ENCODE peak calls at places on chromosomes 3 and 15, in eight cellular contexts. One of them, this sample, is unnamed.

GRCh38 chr3:173045770-173046382 is 95.2 kb downstream of the SPATA16 start:
- DNase-seq in SK-N-SH: no peak
- DNase-seq in lower lobe of right lung: no peak
- DNase-seq in tibial artery: no peak
- DNase-seq in OCI-LY7: no peak
- DNase-seq in RWPE1: no peak
- DNase-seq in endodermal cell: no peak
- DNase-seq in foreskin keratinocyte: no peak
- DNase-seq in this sample: no peak

GRCh38 chr15:66278671-66279070 is 14.7 kb upstream of the DIS3L start:
- DNase-seq in endodermal cell: no peak
- DNase-seq in SK-N-SH: no peak
- DNase-seq in OCI-LY7: no peak
- DNase-seq in foreskin keratinocyte: no peak
- DNase-seq in lower lobe of right lung: no peak
- DNase-seq in RWPE1: no peak
- DNase-seq in tibial artery: no peak
- DNase-seq in this sample: no peak

GRCh38 chr3:30473374-30474051 is 132.9 kb upstream of the TGFBR2 start:
- DNase-seq in RWPE1: no peak
- DNase-seq in lower lobe of right lung: peak
- DNase-seq in SK-N-SH: no peak
- DNase-seq in endodermal cell: no peak
- DNase-seq in foreskin keratinocyte: peak
- DNase-seq in OCI-LY7: no peak
- DNase-seq in tibial artery: peak
- DNase-seq in this sample: no peak

GRCh38 chr15:27889258-27889657 is 209.9 kb downstream of the OCA2 start:
- DNase-seq in endodermal cell: no peak
- DNase-seq in tibial artery: no peak
- DNase-seq in foreskin keratinocyte: peak
- DNase-seq in lower lobe of right lung: no peak
- DNase-seq in RWPE1: no peak
- DNase-seq in SK-N-SH: no peak
- DNase-seq in OCI-LY7: no peak
- DNase-seq in this sample: no peak

GRCh38 chr3:10198761-10199688 is 34.3 kb downstream of the IRAK2 start:
- DNase-seq in tibial artery: peak
- DNase-seq in foreskin keratinocyte: peak
- DNase-seq in SK-N-SH: no peak
- DNase-seq in endodermal cell: no peak
- DNase-seq in lower lobe of right lung: no peak
- DNase-seq in RWPE1: peak
- DNase-seq in OCI-LY7: peak
- DNase-seq in this sample: peak

GRCh38 chr3:45567730-45568172 is 26.8 kb upstream of the LIMD1 start:
- DNase-seq in RWPE1: no peak
- DNase-seq in endodermal cell: peak
- DNase-seq in SK-N-SH: peak
- DNase-seq in lower lobe of right lung: no peak
- DNase-seq in tibial artery: no peak
- DNase-seq in foreskin keratinocyte: no peak
- DNase-seq in OCI-LY7: peak
- DNase-seq in this sample: no peak

GRCh38 chr15:80970018-80970657 is 19.5 kb downstream of the MESD start:
- DNase-seq in lower lobe of right lung: no peak
- DNase-seq in RWPE1: peak
- DNase-seq in tibial artery: no peak
- DNase-seq in SK-N-SH: peak
- DNase-seq in OCI-LY7: peak
- DNase-seq in endodermal cell: peak
- DNase-seq in foreskin keratinocyte: no peak
- DNase-seq in this sample: peak

GRCh38 chr15:70597056-70597603 is 166.2 kb downstream of the UACA start:
- DNase-seq in endodermal cell: no peak
- DNase-seq in tibial artery: no peak
- DNase-seq in foreskin keratinocyte: peak
- DNase-seq in lower lobe of right lung: no peak
- DNase-seq in OCI-LY7: no peak
- DNase-seq in SK-N-SH: no peak
- DNase-seq in RWPE1: peak
- DNase-seq in this sample: no peak

GRCh38 chr3:156750874-156751245 is 75.3 kb upstream of the LEKR1 start:
- DNase-seq in foreskin keratinocyte: peak
- DNase-seq in OCI-LY7: no peak
- DNase-seq in SK-N-SH: no peak
- DNase-seq in tibial artery: no peak
- DNase-seq in RWPE1: no peak
- DNase-seq in endodermal cell: no peak
- DNase-seq in lower lobe of right lung: no peak
- DNase-seq in this sample: no peak

GRCh38 chr3:65811917-65812316 is 226.8 kb downstream of the MAGI1 start:
- DNase-seq in endodermal cell: no peak
- DNase-seq in lower lobe of right lung: no peak
- DNase-seq in SK-N-SH: no peak
- DNase-seq in RWPE1: no peak
- DNase-seq in foreskin keratinocyte: no peak
- DNase-seq in OCI-LY7: no peak
- DNase-seq in tibial artery: no peak
- DNase-seq in this sample: no peak

GRCh38 chr15:96629501-96629900 is 299.0 kb downstream of the NR2F2 start:
- DNase-seq in RWPE1: no peak
- DNase-seq in endodermal cell: no peak
- DNase-seq in OCI-LY7: no peak
- DNase-seq in foreskin keratinocyte: no peak
- DNase-seq in lower lobe of right lung: no peak
- DNase-seq in SK-N-SH: no peak
- DNase-seq in tibial artery: peak
- DNase-seq in this sample: peak

GRCh38 chr15:72166716-72167417 is 30.7 kb downstream of the GRAMD2A start:
- DNase-seq in endodermal cell: no peak
- DNase-seq in SK-N-SH: no peak
- DNase-seq in RWPE1: no peak
- DNase-seq in OCI-LY7: no peak
- DNase-seq in foreskin keratinocyte: no peak
- DNase-seq in tibial artery: no peak
- DNase-seq in lower lobe of right lung: no peak
- DNase-seq in this sample: no peak

GRCh38 chr15:72161351-72162132 is 36.0 kb downstream of the GRAMD2A start:
- DNase-seq in OCI-LY7: no peak
- DNase-seq in RWPE1: no peak
- DNase-seq in lower lobe of right lung: peak
- DNase-seq in tibial artery: no peak
- DNase-seq in foreskin keratinocyte: no peak
- DNase-seq in endodermal cell: no peak
- DNase-seq in SK-N-SH: no peak
- DNase-seq in this sample: no peak

GRCh38 chr15:72160846-72161245 is 36.7 kb downstream of the GRAMD2A start:
- DNase-seq in SK-N-SH: no peak
- DNase-seq in foreskin keratinocyte: no peak
- DNase-seq in OCI-LY7: no peak
- DNase-seq in tibial artery: no peak
- DNase-seq in lower lobe of right lung: no peak
- DNase-seq in endodermal cell: no peak
- DNase-seq in RWPE1: no peak
- DNase-seq in this sample: no peak

GRCh38 chr15:72163719-72164118 is 33.9 kb downstream of the GRAMD2A start:
- DNase-seq in RWPE1: no peak
- DNase-seq in SK-N-SH: no peak
- DNase-seq in OCI-LY7: no peak
- DNase-seq in endodermal cell: no peak
- DNase-seq in foreskin keratinocyte: no peak
- DNase-seq in tibial artery: no peak
- DNase-seq in lower lobe of right lung: no peak
- DNase-seq in this sample: no peak

DNA sequence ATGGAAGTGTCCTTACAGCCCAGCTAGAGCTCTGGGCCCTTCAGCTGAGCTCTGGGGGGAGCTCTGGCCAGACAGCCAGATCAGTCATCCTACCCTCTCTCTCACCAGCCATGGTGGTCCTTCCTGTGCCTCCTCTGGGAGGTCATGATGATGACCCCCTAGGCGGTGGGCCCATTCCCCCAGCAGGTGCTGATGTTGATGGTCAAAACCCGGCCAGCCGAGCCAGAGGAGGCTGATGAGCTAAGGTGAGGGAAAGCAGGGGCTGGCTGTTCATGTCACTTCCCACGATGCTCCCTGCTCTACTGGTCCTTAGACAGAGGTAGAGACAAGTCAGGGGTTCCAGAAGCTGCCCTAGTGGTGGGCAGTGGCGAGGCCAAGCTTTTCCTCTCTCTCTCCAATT is 35.0 kb downstream of the GRAMD2A start:
- DNase-seq in endodermal cell: no peak
- DNase-seq in lower lobe of right lung: no peak
- DNase-seq in tibial artery: no peak
- DNase-seq in SK-N-SH: no peak
- DNase-seq in OCI-LY7: no peak
- DNase-seq in foreskin keratinocyte: no peak
- DNase-seq in RWPE1: no peak
- DNase-seq in this sample: no peak
- H3K27ac ChIP-seq in endodermal cell: no peak
- H3K27ac ChIP-seq in lower lobe of right lung: peak
- H3K27ac ChIP-seq in tibial artery: no peak
- H3K27ac ChIP-seq in SK-N-SH: no peak
- H3K27ac ChIP-seq in OCI-LY7: no peak
- H3K27ac ChIP-seq in foreskin keratinocyte: no peak
- H3K27ac ChIP-seq in RWPE1: no peak
- H3K27ac ChIP-seq in this sample: no peak

GRCh38 chr3:26114851-26115250 is 325.0 kb downstream of the OXSM start:
- DNase-seq in RWPE1: no peak
- DNase-seq in endodermal cell: no peak
- DNase-seq in OCI-LY7: no peak
- DNase-seq in lower lobe of right lung: no peak
- DNase-seq in foreskin keratinocyte: no peak
- DNase-seq in SK-N-SH: no peak
- DNase-seq in tibial artery: no peak
- DNase-seq in this sample: no peak
- H3K27ac ChIP-seq in RWPE1: no peak
- H3K27ac ChIP-seq in endodermal cell: no peak
- H3K27ac ChIP-seq in OCI-LY7: no peak
- H3K27ac ChIP-seq in lower lobe of right lung: no peak
- H3K27ac ChIP-seq in foreskin keratinocyte: no peak
- H3K27ac ChIP-seq in SK-N-SH: no peak
- H3K27ac ChIP-seq in tibial artery: no peak
- H3K27ac ChIP-seq in this sample: no peak

GRCh38 chr3:101851833-101852232 is 2.5 kb downstream of the NFKBIZ start:
- DNase-seq in lower lobe of right lung: no peak
- DNase-seq in OCI-LY7: no peak
- DNase-seq in tibial artery: no peak
- DNase-seq in RWPE1: no peak
- DNase-seq in endodermal cell: no peak
- DNase-seq in SK-N-SH: no peak
- DNase-seq in foreskin keratinocyte: no peak
- DNase-seq in this sample: no peak

GRCh38 chr3:101852983-101853382 is 3.7 kb downstream of the NFKBIZ start:
- DNase-seq in lower lobe of right lung: no peak
- DNase-seq in tibial artery: no peak
- DNase-seq in RWPE1: no peak
- DNase-seq in OCI-LY7: no peak
- DNase-seq in endodermal cell: no peak
- DNase-seq in foreskin keratinocyte: no peak
- DNase-seq in SK-N-SH: no peak
- DNase-seq in this sample: no peak

GRCh38 chr3:101853465-101853864 is 4.2 kb downstream of the NFKBIZ start:
- DNase-seq in RWPE1: no peak
- DNase-seq in foreskin keratinocyte: no peak
- DNase-seq in tibial artery: no peak
- DNase-seq in endodermal cell: no peak
- DNase-seq in lower lobe of right lung: no peak
- DNase-seq in SK-N-SH: no peak
- DNase-seq in OCI-LY7: no peak
- DNase-seq in this sample: no peak

GRCh38 chr3:101851072-101851471 is 1.8 kb downstream of the NFKBIZ start:
- DNase-seq in SK-N-SH: no peak
- DNase-seq in OCI-LY7: peak
- DNase-seq in RWPE1: no peak
- DNase-seq in endodermal cell: no peak
- DNase-seq in foreskin keratinocyte: no peak
- DNase-seq in lower lobe of right lung: no peak
- DNase-seq in tibial artery: no peak
- DNase-seq in this sample: no peak

GRCh38 chr3:101852315-101852714 is 3.0 kb downstream of the NFKBIZ start:
- DNase-seq in OCI-LY7: no peak
- DNase-seq in SK-N-SH: no peak
- DNase-seq in lower lobe of right lung: no peak
- DNase-seq in foreskin keratinocyte: no peak
- DNase-seq in RWPE1: no peak
- DNase-seq in tibial artery: no peak
- DNase-seq in endodermal cell: no peak
- DNase-seq in this sample: no peak
- H3K27ac ChIP-seq in OCI-LY7: no peak
- H3K27ac ChIP-seq in SK-N-SH: peak
- H3K27ac ChIP-seq in lower lobe of right lung: peak
- H3K27ac ChIP-seq in foreskin keratinocyte: no peak
- H3K27ac ChIP-seq in RWPE1: no peak
- H3K27ac ChIP-seq in tibial artery: peak
- H3K27ac ChIP-seq in endodermal cell: no peak
- H3K27ac ChIP-seq in this sample: peak

GRCh38 chr3:117874904-117875874 is 1159.5 kb downstream of the IGSF11 start:
- DNase-seq in endodermal cell: no peak
- DNase-seq in lower lobe of right lung: no peak
- DNase-seq in SK-N-SH: no peak
- DNase-seq in foreskin keratinocyte: no peak
- DNase-seq in OCI-LY7: no peak
- DNase-seq in tibial artery: no peak
- DNase-seq in RWPE1: no peak
- DNase-seq in this sample: no peak

GRCh38 chr3:117873236-117873635 is 1161.4 kb downstream of the IGSF11 start:
- DNase-seq in endodermal cell: no peak
- DNase-seq in RWPE1: no peak
- DNase-seq in tibial artery: no peak
- DNase-seq in lower lobe of right lung: no peak
- DNase-seq in SK-N-SH: peak
- DNase-seq in foreskin keratinocyte: no peak
- DNase-seq in OCI-LY7: no peak
- DNase-seq in this sample: peak

GRCh38 chr3:117874028-117874765 is 1160.4 kb downstream of the IGSF11 start:
- DNase-seq in SK-N-SH: no peak
- DNase-seq in tibial artery: no peak
- DNase-seq in foreskin keratinocyte: no peak
- DNase-seq in lower lobe of right lung: no peak
- DNase-seq in endodermal cell: peak
- DNase-seq in RWPE1: no peak
- DNase-seq in OCI-LY7: no peak
- DNase-seq in this sample: no peak

GRCh38 chr3:117871934-117872333 is 1162.4 kb downstream of the TUSC7 start:
- DNase-seq in OCI-LY7: no peak
- DNase-seq in tibial artery: no peak
- DNase-seq in RWPE1: no peak
- DNase-seq in endodermal cell: no peak
- DNase-seq in SK-N-SH: no peak
- DNase-seq in lower lobe of right lung: no peak
- DNase-seq in foreskin keratinocyte: no peak
- DNase-seq in this sample: no peak

DNA sequence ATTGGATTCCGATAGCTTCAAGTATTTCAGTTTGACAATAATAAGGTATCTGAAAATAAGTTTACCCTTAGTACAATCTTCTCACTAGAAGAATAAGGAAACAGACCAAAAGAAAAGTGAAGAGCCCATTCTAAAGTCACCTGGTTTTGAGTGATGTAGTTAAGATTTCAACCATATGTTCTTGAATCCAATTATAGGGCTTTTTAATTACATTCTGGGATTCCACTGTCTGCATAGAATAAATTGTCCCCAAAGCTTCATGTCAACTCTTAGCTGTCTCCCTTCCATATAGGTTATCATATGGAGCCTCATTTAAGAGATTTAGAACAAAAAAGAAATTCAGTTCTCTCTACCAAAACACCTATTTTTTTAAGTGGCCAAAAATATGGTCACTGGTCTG is 1158.8 kb downstream of the IGSF11 start:
- DNase-seq in OCI-LY7: no peak
- DNase-seq in endodermal cell: no peak
- DNase-seq in RWPE1: no peak
- DNase-seq in foreskin keratinocyte: no peak
- DNase-seq in SK-N-SH: no peak
- DNase-seq in lower lobe of right lung: no peak
- DNase-seq in tibial artery: no peak
- DNase-seq in this sample: no peak
- H3K27ac ChIP-seq in OCI-LY7: no peak
- H3K27ac ChIP-seq in endodermal cell: no peak
- H3K27ac ChIP-seq in RWPE1: no peak
- H3K27ac ChIP-seq in foreskin keratinocyte: no peak
- H3K27ac ChIP-seq in SK-N-SH: no peak
- H3K27ac ChIP-seq in lower lobe of right lung: no peak
- H3K27ac ChIP-seq in tibial artery: no peak
- H3K27ac ChIP-seq in this sample: no peak

This sample was measured in colonic mucosa.